ENCODE peak calls at places on chromosomes 3 and 15, in ten cellular contexts. F is tibial artery, Y is adrenal gland, X is right lobe of liver, L is HCT116, Q is endothelial cell of umbilical vein, A is hepatocyte, J is AG04450, U is body of pancreas, C is lower lobe of right lung. B is an unnamed sample.

GRCh38 chr15:61393949-61394348 is 164.8 kb upstream of the RORA start:
- DNase-seq in C (no peak), J (no peak), F (peak), U (no peak), Q (no peak), A (no peak), Y (no peak), L (no peak), X (no peak), B (peak)

GRCh38 chr3:155178810-155179424 is 98.8 kb downstream of the MME start:
- DNase-seq in Y (no peak), F (no peak), A (no peak), Q (peak), C (no peak), U (no peak), X (no peak), L (no peak), J (no peak), B (no peak)

GRCh38 chr3:23877324-23877980 is 39.3 kb downstream of the NKIRAS1 start:
- DNase-seq in U (peak), X (no peak), A (no peak), F (no peak), Y (no peak), Q (peak), J (no peak), C (no peak), L (no peak), B (peak)

GRCh38 chr3:53150247-53151085 is 10.5 kb upstream of the PRKCD start:
- DNase-seq in U (peak), X (peak), L (peak), J (no peak), Q (no peak), A (no peak), C (peak), Y (peak), F (peak), B (peak)

GRCh38 chr3:100443690-100444089 is 42.4 kb downstream of the LNP1 start:
- DNase-seq in A (no peak), J (no peak), X (no peak), L (no peak), F (no peak), Q (no peak), U (no peak), C (no peak), Y (no peak), B (no peak)

GRCh38 chr3:152328841-152329240 is 60.1 kb downstream of the MBNL1 start:
- DNase-seq in U (peak), A (peak), X (no peak), J (peak), F (no peak), L (peak), Q (peak), Y (no peak), C (no peak), B (no peak)

GRCh38 chr3:196620228-196620627 is 19.3 kb upstream of the NRROS start:
- DNase-seq in F (peak), X (no peak), C (peak), A (no peak), L (no peak), J (no peak), U (peak), Q (no peak), Y (no peak), B (no peak)

GRCh38 chr3:134445095-134445494 is 40.7 kb downstream of the ANAPC13 start:
- DNase-seq in A (no peak), U (no peak), Y (no peak), C (no peak), L (no peak), J (no peak), X (no peak), F (no peak), Q (no peak), B (no peak)

GRCh38 chr15:73026496-73027054 is 25.7 kb upstream of the NEO1 start:
- DNase-seq in J (no peak), Q (no peak), C (no peak), L (no peak), X (no peak), F (no peak), Y (no peak), U (no peak), A (no peak), B (no peak)

GRCh38 chr3:18751514-18751913 is 326.4 kb upstream of the SATB1 start:
- DNase-seq in C (no peak), F (no peak), U (no peak), Q (no peak), J (no peak), L (no peak), Y (no peak), A (no peak), X (no peak), B (no peak)

GRCh38 chr3:100893590-100893989 is 99.6 kb downstream of the ABI3BP start:
- DNase-seq in A (peak), U (no peak), L (no peak), C (peak), Y (no peak), J (no peak), X (no peak), Q (peak), F (no peak), B (no peak)

GRCh38 chr3:42214064-42214463 is 51.9 kb downstream of the CCK start:
- DNase-seq in A (no peak), Y (no peak), C (peak), Q (no peak), X (no peak), J (no peak), F (no peak), L (no peak), U (no peak), B (no peak)

GRCh38 chr3:175826759-175827158 is 967.6 kb downstream of the NAALADL2 start:
- DNase-seq in Y (no peak), L (no peak), C (no peak), X (no peak), F (no peak), A (no peak), U (no peak), J (no peak), Q (no peak), B (no peak)

GRCh38 chr3:72492240-72492639 is 356.0 kb downstream of the SHQ1 start:
- DNase-seq in J (peak), A (no peak), C (no peak), X (peak), U (peak), Y (peak), Q (no peak), L (no peak), F (peak), B (peak)

GRCh38 chr3:66431494-66431893 is 69.3 kb downstream of the LRIG1 start:
- DNase-seq in L (no peak), Y (no peak), U (no peak), C (no peak), A (no peak), F (no peak), X (no peak), Q (no peak), J (no peak), B (peak)

GRCh38 chr3:182036382-182036781 is 324.7 kb downstream of the SOX2 start:
- DNase-seq in A (no peak), U (no peak), Q (no peak), F (no peak), J (no peak), C (no peak), Y (no peak), L (no peak), X (no peak), B (no peak)

GRCh38 chr3:32583708-32584107 is 13.1 kb upstream of the DYNC1LI1 start:
- DNase-seq in A (no peak), J (no peak), Y (no peak), U (no peak), L (no peak), F (no peak), X (no peak), C (no peak), Q (no peak), B (no peak)

GRCh38 chr3:124845406-124845805 is 41.8 kb downstream of the ITGB5 start:
- DNase-seq in J (no peak), Y (peak), U (peak), Q (peak), L (no peak), X (no peak), F (peak), A (peak), C (no peak), B (peak)

GRCh38 chr15:50879016-50879415 is 29.5 kb upstream of the AP4E1 start:
- DNase-seq in U (no peak), L (no peak), Y (no peak), J (no peak), A (no peak), Q (no peak), C (no peak), X (no peak), F (no peak), B (no peak)

GRCh38 chr3:78765671-78766485 is 1001.9 kb downstream of the ROBO1 start:
- DNase-seq in F (no peak), J (no peak), C (no peak), L (no peak), Q (no peak), A (no peak), Y (no peak), U (no peak), X (no peak), B (no peak)

GRCh38 chr3:132315851-132316250 is 1.4 kb upstream of the ACP3 start:
- DNase-seq in A (no peak), Y (no peak), F (no peak), X (no peak), J (no peak), U (no peak), C (no peak), L (no peak), Q (no peak), B (no peak)

GRCh38 chr15:35379972-35380371 is 166.0 kb downstream of the DPH6 start:
- DNase-seq in X (no peak), Q (no peak), U (no peak), J (no peak), L (no peak), Y (no peak), F (no peak), C (no peak), A (no peak), B (no peak)

GRCh38 chr15:45132844-45133560 is 3.2 kb downstream of the DUOX1 start:
- DNase-seq in Q (no peak), F (no peak), U (no peak), C (no peak), X (no peak), J (no peak), Y (no peak), L (no peak), A (no peak), B (no peak)

GRCh38 chr3:52171577-52172261 is 17.5 kb upstream of the POC1A start:
- DNase-seq in Y (no peak), F (no peak), U (no peak), L (peak), C (peak), Q (no peak), J (no peak), X (no peak), A (peak), B (no peak)

GRCh38 chr3:131597816-131598215 is 95.0 kb upstream of the MRPL3 start:
- DNase-seq in U (no peak), A (peak), C (no peak), J (no peak), F (no peak), L (no peak), Y (no peak), Q (no peak), X (no peak), B (no peak)

GRCh38 chr15:28274635-28275034 is 47.3 kb downstream of the HERC2 start:
- DNase-seq in J (no peak), C (no peak), Y (no peak), U (no peak), A (no peak), F (no peak), L (no peak), X (no peak), Q (no peak), B (no peak)

GRCh38 chr15:28271697-28272250 is 50.2 kb downstream of the HERC2 start:
- DNase-seq in L (no peak), C (no peak), J (no peak), A (no peak), Y (no peak), F (no peak), X (no peak), Q (no peak), U (peak), B (no peak)

GRCh38 chr15:28272587-28272986 is 49.4 kb downstream of the HERC2 start:
- DNase-seq in L (no peak), F (no peak), J (no peak), U (no peak), Q (no peak), Y (no peak), C (no peak), X (no peak), A (no peak), B (no peak)

GRCh38 chr15:28274211-28274610 is 47.8 kb downstream of the HERC2 start:
- DNase-seq in J (no peak), F (no peak), Q (no peak), C (no peak), A (no peak), Y (no peak), U (no peak), X (no peak), L (no peak), B (no peak)

DNA sequence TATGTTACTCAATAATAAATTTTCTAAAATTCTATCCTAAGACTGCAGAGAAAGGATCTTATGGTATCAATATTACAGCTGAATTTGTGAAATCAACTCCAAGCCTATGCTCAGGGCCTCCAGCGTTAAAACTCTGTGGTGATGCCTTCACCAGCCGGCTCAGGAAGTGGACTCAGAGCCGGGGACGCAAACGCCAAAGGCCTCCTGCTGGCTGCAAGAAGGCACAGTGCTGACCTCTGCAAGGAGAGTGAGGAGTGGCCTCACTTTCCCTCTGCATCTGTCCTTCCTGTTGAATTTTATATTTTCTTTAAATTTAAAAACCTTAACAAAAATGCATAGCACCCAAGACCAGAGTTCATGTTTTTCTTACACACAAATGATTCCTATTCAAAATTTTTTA is 48.5 kb downstream of the HERC2 start:
- DNase-seq in Y (no peak), L (no peak), F (no peak), J (no peak), X (no peak), Q (peak), U (no peak), A (peak), C (no peak), B (no peak)
- TF ChIP-seq CTCF in Y (no peak), L (peak), F (no peak), J (peak), X (no peak), Q (peak), U (no peak), A (no peak), C (no peak), B (no peak)

GRCh38 chr3:71145954-71146353 is 437.6 kb downstream of the FOXP1 start:
- DNase-seq in F (no peak), A (no peak), U (no peak), J (no peak), C (no peak), Q (no peak), L (no peak), Y (no peak), X (no peak), B (no peak)

GRCh38 chr3:71143493-71143892 is 440.0 kb downstream of the FOXP1 start:
- DNase-seq in Y (no peak), J (no peak), X (no peak), C (no peak), Q (no peak), A (no peak), U (no peak), F (no peak), L (no peak), B (no peak)

GRCh38 chr3:71142440-71143161 is 440.9 kb downstream of the FOXP1 start:
- DNase-seq in F (no peak), U (no peak), C (no peak), L (no peak), Q (peak), Y (no peak), X (no peak), J (no peak), A (no peak), B (no peak)

GRCh38 chr3:71146673-71147072 is 436.9 kb downstream of the FOXP1 start:
- DNase-seq in C (no peak), Q (no peak), J (no peak), Y (no peak), U (no peak), X (no peak), F (no peak), A (no peak), L (no peak), B (no peak)

DNA sequence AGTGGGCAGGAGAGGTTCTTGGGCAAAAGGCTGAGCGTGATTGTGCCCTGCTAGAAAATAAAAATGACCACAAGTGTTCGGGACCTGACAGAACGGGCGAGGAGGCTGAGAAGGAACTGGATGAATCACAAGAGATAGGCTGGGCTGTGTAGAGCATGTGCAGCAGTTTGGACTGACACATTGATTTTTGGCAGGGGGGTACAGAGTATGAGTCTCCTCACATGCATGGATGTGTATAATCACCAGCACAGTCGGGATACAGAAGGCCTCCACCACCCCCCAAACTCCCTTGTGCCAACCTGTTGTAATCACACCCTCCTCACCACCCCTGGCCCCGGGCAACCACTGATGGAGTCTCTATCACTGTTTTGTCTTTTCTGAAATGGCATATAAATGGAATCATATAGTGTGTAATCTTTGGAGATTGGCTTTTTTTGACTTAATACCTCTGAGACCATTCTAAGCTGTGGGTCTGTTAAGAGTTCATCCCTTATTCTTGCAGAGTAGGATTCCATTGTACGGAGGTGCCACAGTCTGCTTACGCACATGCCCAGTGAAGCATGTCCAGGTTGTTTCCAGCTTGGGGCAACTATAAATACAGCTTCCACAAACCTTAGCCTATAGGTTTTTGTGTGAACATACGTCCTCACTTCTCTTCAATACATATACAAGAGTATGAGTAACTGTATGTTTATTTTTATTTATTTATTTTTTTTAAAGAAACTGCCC is 438.8 kb downstream of the FOXP1 start:
- DNase-seq in A (no peak), Q (no peak), J (no peak), F (no peak), U (no peak), Y (no peak), X (no peak), C (no peak), L (no peak), B (no peak)
- H3K27ac ChIP-seq in A (peak), Q (no peak), J (no peak), F (peak), U (no peak), Y (no peak), X (no peak), C (no peak), L (no peak), B (no peak)

GRCh38 chr3:109275702-109276293 is 40.5 kb downstream of the DPPA2 start:
- DNase-seq in U (peak), L (peak), A (peak), X (peak), Q (peak), J (peak), C (no peak), Y (peak), F (no peak), B (no peak)
- TF ChIP-seq CTCF in U (no peak), L (peak), A (peak), X (peak), Q (peak), J (peak), C (peak), Y (peak), F (peak), B (peak)

DNA sequence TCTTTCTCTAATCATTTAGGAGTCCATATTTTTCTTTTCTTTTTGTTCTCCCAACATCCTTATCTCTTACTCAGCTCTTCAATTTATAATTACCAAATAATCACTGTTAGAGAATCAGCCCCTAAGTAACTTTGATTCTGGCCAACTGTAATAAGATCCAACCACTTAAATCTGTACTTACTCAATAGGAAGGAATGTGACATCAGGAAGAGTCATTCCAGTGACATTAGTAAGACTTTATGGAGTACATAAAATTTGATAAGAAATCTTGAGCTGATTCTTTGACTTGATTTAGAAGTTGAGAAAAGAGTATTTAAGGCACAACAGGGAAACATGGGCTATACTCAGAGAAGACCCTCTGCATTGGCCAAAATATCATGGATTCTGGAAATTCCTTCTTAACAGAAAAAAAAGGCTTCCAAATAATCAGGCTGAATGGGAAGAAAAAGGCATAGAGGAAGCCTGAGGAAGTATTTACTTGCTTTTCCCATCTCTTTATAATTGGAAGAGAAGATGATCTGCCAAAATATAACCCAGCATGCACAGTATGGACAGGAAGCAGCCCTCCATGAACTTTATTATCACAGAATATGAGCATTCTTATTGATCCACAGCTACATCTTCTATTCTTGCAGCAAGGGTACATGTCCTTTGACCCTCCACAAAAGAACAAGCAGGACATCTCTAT is 289.7 kb upstream of the TPRG1 start:
- DNase-seq in F (no peak), U (no peak), Q (peak), C (no peak), Y (no peak), L (peak), X (no peak), A (no peak), J (peak), B (no peak)
- H3K27ac ChIP-seq in F (peak), U (no peak), Q (peak), C (peak), Y (peak), L (peak), X (no peak), A (peak), J (peak), B (peak)

DNA sequence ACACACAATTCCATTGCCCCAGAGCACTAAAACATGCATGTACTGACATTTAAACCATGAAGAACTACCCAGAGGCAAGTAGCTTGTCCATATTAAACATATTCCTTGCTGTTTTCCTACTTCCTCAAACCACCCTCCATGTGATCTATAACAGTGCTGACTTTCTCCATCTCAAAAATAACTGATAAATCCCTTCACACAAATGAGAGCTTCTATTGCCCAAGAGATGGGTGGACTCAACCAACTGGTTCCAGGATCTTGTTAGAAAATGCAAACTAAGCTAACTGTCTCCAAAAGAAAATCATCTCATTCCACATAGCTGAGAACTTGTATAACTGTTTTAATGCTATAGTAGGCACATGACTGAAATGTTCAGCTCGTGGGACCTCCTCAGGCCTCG is 29.6 kb downstream of the DCLK3 start:
- DNase-seq in Y (no peak), J (no peak), X (no peak), F (no peak), C (no peak), Q (no peak), U (no peak), L (no peak), A (no peak), B (no peak)
- TF ChIP-seq CTCF in Y (no peak), J (no peak), X (no peak), F (no peak), C (no peak), Q (no peak), U (no peak), L (no peak), A (no peak), B (no peak)

DNA sequence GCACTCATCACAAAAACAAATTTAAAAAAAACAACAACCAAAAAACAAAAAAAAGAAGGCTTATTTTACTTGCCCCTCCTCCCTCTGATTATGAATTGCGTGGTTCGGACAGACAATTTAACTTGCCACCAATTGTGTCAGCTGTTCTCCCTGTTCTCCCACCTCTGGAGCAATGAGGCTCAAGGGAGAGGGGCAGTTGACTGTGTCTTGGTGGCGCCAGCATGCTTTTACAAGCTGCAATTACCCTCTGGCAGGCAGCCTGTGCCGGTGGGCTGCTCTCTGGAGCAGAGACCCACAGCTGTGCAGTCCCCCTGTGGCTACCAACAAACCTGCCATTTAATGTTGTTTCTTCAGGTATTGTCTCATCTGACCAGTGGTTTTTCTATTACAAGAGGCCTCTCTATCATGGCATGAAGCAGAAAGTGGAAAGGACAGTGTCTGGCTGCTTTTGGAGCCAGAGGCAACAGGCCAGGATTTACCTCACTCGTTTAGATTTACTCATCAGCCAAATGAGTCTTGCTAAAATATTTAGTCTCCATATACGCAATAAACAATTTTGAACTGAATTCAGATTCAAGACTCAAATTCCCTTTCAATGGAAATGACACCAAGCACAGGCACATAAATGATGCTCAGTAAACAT is 192.0 kb upstream of the TPRG1 start:
- DNase-seq in C (no peak), J (no peak), F (no peak), U (no peak), Y (no peak), X (no peak), A (no peak), L (no peak), Q (no peak), B (peak)
- H3K27ac ChIP-seq in C (no peak), J (no peak), F (no peak), U (no peak), Y (no peak), X (no peak), A (peak), L (no peak), Q (no peak), B (peak)

B was measured in psoas muscle.